ENCODE peak calls at places on chromosomes 5 and 9, in seven cellular contexts. Y is lung, T is ovary, L is RWPE2, R is fibroblast of pulmonary artery, C is IMR-90, S is gastrocnemius medialis. X is an unnamed sample.

GRCh38 chr9:18829858-18830257 is 203.2 kb downstream of the SAXO1 start:
- DNase-seq in Y (no peak), T (no peak), L (no peak), R (peak; percentile 10), C (peak; percentile 15), S (no peak), X (no peak)

GRCh38 chr5:135223404-135223803 is 175.6 kb downstream of the MACROH2A1 start:
- DNase-seq in Y (no peak), T (no peak), L (peak; percentile 40), R (no peak), C (no peak), S (no peak), X (no peak)

GRCh38 chr9:97740848-97741821 is 44.0 kb upstream of the XPA start:
- DNase-seq in Y (peak; percentile 44), T (peak; percentile 61), L (peak; percentile 80), R (peak; percentile 62), C (peak; percentile 62), S (no peak), X (peak; percentile 56)

GRCh38 chr5:180201051-180201987 is 7.7 kb downstream of the RASGEF1C start:
- DNase-seq in Y (no peak), T (no peak), L (no peak), R (peak; percentile 38), C (no peak), S (no peak), X (peak; percentile 26)

GRCh38 chr9:2158729-2159128 is 143.6 kb downstream of the SMARCA2 start:
- DNase-seq in Y (no peak), T (no peak), L (no peak), R (no peak), C (no peak), S (no peak), X (no peak)

GRCh38 chr9:2243666-2244555 is 228.8 kb downstream of the SMARCA2 start:
- DNase-seq in Y (no peak), T (no peak), L (no peak), R (peak; percentile 51), C (no peak), S (no peak), X (peak; percentile 61)

GRCh38 chr9:100277166-100277979 is 75.4 kb downstream of the TEX10 start:
- DNase-seq in Y (no peak), T (no peak), L (no peak), R (peak; percentile 20), C (peak; percentile 61), S (no peak), X (peak; percentile 82)

GRCh38 chr9:84140535-84141101 is 160.0 kb downstream of the RMI1 start:
- DNase-seq in Y (no peak), T (peak; percentile 41), L (no peak), R (peak; percentile 19), C (peak; percentile 18), S (no peak), X (no peak)

GRCh38 chr5:119174578-119175163 is 103.8 kb downstream of the DMXL1 start:
- DNase-seq in Y (no peak), T (no peak), L (no peak), R (no peak), C (no peak), S (no peak), X (no peak)

GRCh38 chr9:112819635-112820496 is 69.3 kb downstream of the SNX30 start:
- DNase-seq in Y (no peak), T (peak; percentile 50), L (no peak), R (peak; percentile 84), C (peak; percentile 85), S (peak; percentile 50), X (peak; percentile 83)

GRCh38 chr5:151897896-151898295 is 26.8 kb downstream of the GLRA1 start:
- DNase-seq in Y (no peak), T (no peak), L (no peak), R (no peak), C (no peak), S (no peak), X (no peak)

GRCh38 chr9:93958121-93958874 is 3.1 kb upstream of the BARX1 start:
- DNase-seq in Y (no peak), T (peak; percentile 24), L (peak; percentile 49), R (no peak), C (no peak), S (no peak), X (no peak)

GRCh38 chr5:96517294-96517693 is 84.2 kb upstream of the PCSK1 start:
- DNase-seq in Y (no peak), T (no peak), L (no peak), R (peak; percentile 59), C (peak; percentile 73), S (no peak), X (peak; percentile 36)

GRCh38 chr9:83569326-83569725 is 31.1 kb upstream of the FRMD3 start:
- DNase-seq in Y (no peak), T (no peak), L (no peak), R (no peak), C (no peak), S (no peak), X (no peak)

GRCh38 chr5:132059043-132059695 is 1.3 kb upstream of the IL3 start:
- DNase-seq in Y (no peak), T (peak; percentile 8), L (peak; percentile 63), R (no peak), C (no peak), S (no peak), X (no peak)

GRCh38 chr9:95126739-95127138 is 190.8 kb downstream of the FANCC start:
- DNase-seq in Y (no peak), T (no peak), L (no peak), R (no peak), C (no peak), S (no peak), X (no peak)

GRCh38 chr5:14143843-14144585 is 872 bp downstream of the TRIO start:
- DNase-seq in Y (peak; percentile 49), T (peak; percentile 73), L (peak; percentile 79), R (no peak), C (no peak), S (no peak), X (no peak)

GRCh38 chr5:6517494-6517893 is 68.8 kb downstream of the UBE2QL1 start:
- DNase-seq in Y (no peak), T (no peak), L (no peak), R (no peak), C (no peak), S (no peak), X (no peak)
- H3K4me3 ChIP-seq in Y (no peak overlapping the region), T (no peak overlapping the region), L (no peak overlapping the region), R (no peak overlapping the region), C (no peak overlapping the region), S (no peak overlapping the region), X (no peak overlapping the region)

DNA sequence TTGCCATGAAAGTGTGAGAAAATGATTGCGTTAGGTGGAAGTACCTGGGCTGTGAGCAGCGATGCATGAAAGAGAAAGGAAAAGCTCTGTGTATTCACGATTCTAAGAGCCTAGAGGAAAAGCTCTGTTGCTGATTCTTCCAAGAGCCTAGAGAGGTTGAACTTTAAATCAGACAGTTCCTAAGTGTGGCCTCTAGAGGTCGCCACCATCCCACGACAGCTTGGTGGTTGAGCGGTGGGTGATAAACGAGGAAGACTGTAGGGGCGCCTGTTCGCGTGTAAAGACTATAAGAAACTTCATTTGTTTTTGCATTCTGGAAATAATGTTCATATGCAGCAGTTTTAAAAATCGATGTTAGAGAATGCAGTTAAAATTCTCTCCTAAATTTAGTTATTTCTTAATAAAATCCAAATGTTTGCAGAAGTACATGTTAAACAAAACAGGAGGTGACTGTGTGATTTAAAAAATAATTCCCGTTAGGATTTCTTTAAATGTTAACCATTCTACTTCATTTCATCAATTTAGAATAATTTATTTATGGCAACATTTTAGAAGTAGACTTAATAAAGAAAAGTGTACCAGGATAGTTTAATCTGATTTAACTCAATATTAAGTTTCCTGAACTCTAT is 107.7 kb downstream of the TENT4A start:
- DNase-seq in Y (no peak), T (no peak), L (no peak), R (peak; percentile 16), C (no peak), S (no peak), X (no peak)
- H3K4me3 ChIP-seq in Y (no peak overlapping the region), T (no peak overlapping the region), L (no peak overlapping the region), R (no peak overlapping the region), C (no peak overlapping the region), S (no peak overlapping the region), X (no peak overlapping the region)

DNA sequence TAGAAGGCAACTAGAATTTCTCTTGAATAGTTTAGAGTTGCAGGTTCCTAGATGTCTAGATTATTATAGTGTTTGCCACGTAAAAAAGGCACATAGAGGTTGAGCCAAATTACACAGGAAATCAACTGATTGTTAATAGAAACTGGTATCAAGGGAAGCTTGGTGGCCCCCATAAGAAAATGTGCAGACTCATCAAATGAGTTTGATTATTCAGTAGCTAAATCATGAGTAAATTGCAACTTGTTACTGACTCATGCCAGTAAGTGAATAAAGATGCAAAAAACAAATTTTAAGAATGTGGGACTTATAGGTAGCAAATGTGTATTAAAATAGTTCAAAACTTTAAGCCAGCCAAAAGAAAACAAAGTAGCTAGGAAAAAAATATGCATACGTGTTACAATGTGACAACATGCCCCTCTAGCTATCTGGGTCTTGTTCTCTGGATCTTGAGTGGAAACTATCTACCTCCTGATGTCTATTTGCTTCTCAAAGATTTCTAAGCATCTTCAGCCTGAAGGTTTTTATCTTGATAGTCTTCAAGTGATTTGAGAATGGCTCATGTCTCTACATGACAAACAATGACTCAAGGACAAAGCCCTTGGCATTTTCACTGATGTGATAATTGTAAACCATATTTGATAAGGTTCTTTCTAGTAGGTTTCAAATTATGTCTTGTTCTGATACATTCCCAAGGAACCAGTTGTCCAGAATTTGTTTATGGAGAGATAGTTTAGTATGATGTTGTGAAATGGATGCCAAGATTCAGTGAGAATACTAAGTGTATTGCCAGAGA is 1079.1 kb upstream of the CDH9 start:
- DNase-seq in Y (no peak), T (no peak), L (no peak), R (peak; percentile 0), C (no peak), S (no peak), X (no peak)
- H3K4me3 ChIP-seq in Y (no peak overlapping the region), T (no peak overlapping the region), L (no peak overlapping the region), R (no peak overlapping the region), C (no peak overlapping the region), S (no peak overlapping the region), X (no peak overlapping the region)

DNA sequence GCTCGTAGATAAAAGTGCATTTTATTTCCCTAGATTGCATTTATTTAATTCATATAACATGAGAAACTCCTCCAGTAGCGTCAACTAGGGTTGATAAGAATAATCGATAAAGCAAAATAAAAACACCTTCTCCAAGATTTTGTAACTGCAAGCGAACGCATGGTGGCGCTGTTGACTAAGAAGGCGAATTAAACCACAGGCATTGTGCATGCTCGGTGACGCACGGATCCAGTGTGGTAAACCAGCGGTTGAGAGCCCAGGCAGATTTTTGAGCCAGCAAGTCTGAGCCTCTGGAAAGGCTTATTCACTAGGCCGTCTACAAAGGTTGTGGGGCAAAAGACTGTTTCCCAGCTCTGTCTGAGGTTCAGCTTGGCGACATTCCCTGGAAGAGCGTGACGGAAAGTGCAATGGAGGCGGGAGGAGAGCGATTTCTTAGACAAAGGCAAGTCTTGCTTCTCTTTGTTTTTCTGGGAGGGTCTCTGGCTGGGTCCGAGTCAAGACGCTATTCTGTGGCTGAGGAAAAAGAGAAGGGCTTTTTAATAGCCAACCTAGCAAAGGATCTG is at the start of gene PCDHB3:
- DNase-seq in Y (no peak), T (peak; percentile 60), L (no peak), R (peak; percentile 10), C (peak; percentile 16), S (no peak), X (peak; percentile 41)
- H3K4me3 ChIP-seq in Y (no peak within 1 kb of the TSS), T (peak within 1 kb of the TSS; percentile 12), L (peak within 1 kb of the TSS; percentile 13), R (no peak within 1 kb of the TSS), C (peak within 1 kb of the TSS; percentile 28), S (peak within 1 kb of the TSS; percentile 42), X (no peak within 1 kb of the TSS)

GRCh38 chr5:177449140-177450061 is 2.8 kb downstream of the PRR7 start:
- DNase-seq in Y (no peak), T (no peak), L (no peak), R (no peak), C (no peak), S (no peak), X (no peak)
- H3K4me3 ChIP-seq in Y (no peak overlapping the region), T (no peak overlapping the region), L (no peak overlapping the region), R (no peak overlapping the region), C (no peak overlapping the region), S (no peak overlapping the region), X (no peak overlapping the region)

X was measured in cardiac fibroblast.